ENCODE peak calls at places on chromosomes 5 and 9, in five cellular contexts. X is MCF 10A, P is suprapubic skin, O is AG04449, J is neural crest cell. A is an unnamed sample.

GRCh38 chr9:90112791-90113190 is 508.0 kb downstream of the GADD45G start:
- DNase-seq in X (no peak), P (no peak), O (no peak), J (no peak), A (no peak)

GRCh38 chr5:180179399-180180197 is 29.4 kb downstream of the RASGEF1C start:
- DNase-seq in X (no peak), P (no peak), O (no peak), J (no peak), A (no peak)

GRCh38 chr5:33379757-33380156 is 61.0 kb upstream of the TARS1 start:
- DNase-seq in X (peak), P (no peak), O (no peak), J (no peak), A (no peak)

GRCh38 chr5:134125195-134126015 is 10.9 kb downstream of the TCF7 start:
- DNase-seq in X (peak), P (no peak), O (peak), J (no peak), A (no peak)

GRCh38 chr5:79857692-79858091 is 133.4 kb downstream of the MTX3 start:
- DNase-seq in X (no peak), P (no peak), O (no peak), J (no peak), A (no peak)

GRCh38 chr5:103466494-103466893 is 96.1 kb downstream of the NUDT12 start:
- DNase-seq in X (peak), P (no peak), O (no peak), J (no peak), A (no peak)

GRCh38 chr9:93066978-93067603 is 8.6 kb downstream of the SUSD3 start:
- DNase-seq in X (no peak), P (no peak), O (no peak), J (no peak), A (no peak)

GRCh38 chr5:116442095-116442534 is 132.5 kb downstream of the SEMA6A start:
- DNase-seq in X (peak), P (no peak), O (no peak), J (no peak), A (no peak)

GRCh38 chr5:151132959-151133358 is 24.6 kb downstream of the ANXA6 start:
- DNase-seq in X (no peak), P (no peak), O (no peak), J (no peak), A (no peak)

GRCh38 chr5:112121268-112121667 is 297.8 kb downstream of the EPB41L4A start:
- DNase-seq in X (no peak), P (no peak), O (no peak), J (no peak), A (no peak)

GRCh38 chr5:57174128-57174849 is 430 bp downstream of the GPBP1 start:
- DNase-seq in X (peak), P (no peak), O (no peak), J (peak), A (no peak)

GRCh38 chr5:174523311-174524159 is 200.8 kb upstream of the MSX2 start:
- DNase-seq in X (no peak), P (no peak), O (no peak), J (no peak), A (no peak)
- TF ChIP-seq CTCF in X (peak), P (no peak), O (no peak), J (peak), A (peak)

GRCh38 chr9:2597483-2597882 is 24.1 kb upstream of the VLDLR start:
- DNase-seq in X (no peak), P (no peak), O (no peak), J (no peak), A (no peak)
- TF ChIP-seq CTCF in X (no peak), P (no peak), O (no peak), J (no peak), A (no peak)

GRCh38 chr9:37650873-37651768 is at the start of gene FRMPD1:
- DNase-seq in X (peak), P (no peak), O (no peak), J (peak), A (no peak)
- TF ChIP-seq CTCF in X (no peak), P (no peak), O (no peak), J (peak), A (peak)

DNA sequence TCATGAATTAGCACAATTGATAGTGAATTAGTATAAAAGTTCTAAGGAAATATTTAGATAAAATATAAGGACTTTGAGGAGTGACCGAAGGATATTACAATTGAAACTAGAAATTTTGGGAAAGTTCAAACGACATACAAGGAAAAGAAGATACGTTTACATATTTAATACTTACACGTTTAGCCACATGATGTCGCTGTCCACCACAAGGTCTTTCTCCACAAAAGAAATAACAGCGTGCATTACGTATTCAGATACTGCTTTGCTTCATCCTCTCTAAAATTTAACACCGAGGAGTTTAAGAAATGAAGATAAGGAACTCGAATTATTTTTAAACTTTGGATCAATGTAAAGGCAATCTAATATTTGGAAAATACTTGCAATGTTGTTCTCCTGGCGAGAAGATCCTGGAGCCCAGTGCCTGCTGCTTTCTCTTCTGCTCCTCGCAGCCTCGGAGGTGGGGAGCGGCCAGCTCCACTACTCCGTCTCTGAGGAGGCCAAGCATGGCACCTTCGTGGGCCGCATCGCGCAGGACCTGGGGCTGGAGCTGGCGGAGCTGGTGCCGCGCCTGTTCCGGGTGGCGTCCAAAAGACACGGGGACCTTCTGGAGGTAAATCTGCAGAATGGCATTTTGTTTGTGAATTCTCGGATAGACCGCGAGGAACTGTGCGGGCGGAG is at the start of gene PCDHA3:
- DNase-seq in X (no peak), P (no peak), O (no peak), J (no peak), A (no peak)
- TF ChIP-seq CTCF in X (no peak), P (no peak), O (no peak), J (no peak), A (no peak)

GRCh38 chr9:7097785-7098420 is 340.1 kb downstream of the KDM4C start:
- DNase-seq in X (peak), P (no peak), O (no peak), J (no peak), A (no peak)
- TF ChIP-seq CTCF in X (no peak), P (no peak), O (no peak), J (no peak), A (no peak)

GRCh38 chr5:76771705-76772405 is 47.0 kb upstream of the F2RL1 start:
- DNase-seq in X (no peak), P (peak), O (no peak), J (no peak), A (no peak)

GRCh38 chr5:76781775-76782174 is 37.1 kb upstream of the F2RL1 start:
- DNase-seq in X (no peak), P (no peak), O (no peak), J (no peak), A (no peak)

DNA sequence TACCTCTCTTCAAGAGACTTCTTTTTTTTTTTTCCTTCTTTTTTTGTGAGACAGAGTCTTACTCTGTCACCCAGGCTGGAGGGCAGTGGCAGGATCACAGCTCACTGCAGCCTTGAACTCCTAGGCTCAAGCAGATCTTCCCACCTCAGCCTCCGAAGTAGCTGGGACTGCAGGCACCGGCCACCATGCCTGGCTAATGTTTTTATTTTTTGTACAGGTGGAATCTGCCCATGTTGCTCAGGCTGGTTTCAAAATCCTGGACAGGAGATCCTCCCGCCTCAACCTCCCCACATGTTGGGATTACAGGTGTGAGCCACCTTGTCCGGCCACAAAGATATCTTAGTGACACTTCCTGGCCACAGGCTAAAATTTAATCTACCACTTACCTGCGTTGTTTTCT is 42.9 kb upstream of the F2RL1 start:
- DNase-seq in X (no peak), P (peak), O (no peak), J (no peak), A (no peak)
- TF ChIP-seq CTCF in X (no peak), P (no peak), O (no peak), J (no peak), A (no peak)

DNA sequence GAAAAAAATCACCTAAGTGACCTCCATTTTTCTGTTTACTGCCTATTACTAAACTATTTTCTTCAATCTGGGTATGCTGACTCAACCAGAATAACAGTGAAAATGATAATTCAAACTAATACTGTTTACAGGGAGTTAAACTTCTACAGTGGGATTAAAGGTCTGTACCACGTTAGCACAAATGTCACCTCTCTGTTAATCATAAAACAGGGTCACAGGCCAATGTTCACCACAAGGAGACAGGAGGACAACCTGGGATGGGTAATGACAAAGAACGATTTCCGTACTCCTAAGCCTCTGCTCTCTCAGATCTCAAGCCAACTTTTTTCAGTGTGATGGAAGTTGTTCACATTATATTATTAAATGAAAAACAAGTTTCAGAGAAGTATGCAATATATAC is 2.3 kb downstream of the ALDOB start:
- DNase-seq in X (no peak), P (no peak), O (no peak), J (no peak), A (no peak)
- TF ChIP-seq CTCF in X (no peak), P (no peak), O (no peak), J (no peak), A (no peak)

GRCh38 chr5:61362796-61363364 is 30.8 kb downstream of the ZSWIM6 start:
- DNase-seq in X (peak), P (no peak), O (no peak), J (no peak), A (no peak)
- TF ChIP-seq CTCF in X (no peak), P (no peak), O (peak), J (peak), A (no peak)

A was measured in D721Med.